ENCODE peak calls at places on chromosomes 12 and 14, in seven cellular contexts. C is activated CD4-positive, alpha-beta T cell treated with anti-CD3 and anti-CD28 coated beads, Interleukin-2, amount 10 ng/mL, durations not matched to agents 7 days and 5 days; I is RWPE2; G is PC-9; W is iris pigment epithelial cell; H is HT-29; E is activated T-helper 1 cell treated with anti-CD3 and anti-CD28 coated beads, Interleukin-12 subunit alpha, Interleukin-12 subunit beta, Interleukin-2, Interleukin-4 antibody, amounts not matched to agents 30 ng/mL and 10 ng/mL and 1 ng/mL, durations not matched to agents 14 hours and 24 hours and 36 hours. Z is an unnamed sample.

GRCh38 chr14:74018029-74018703 is 922 bp downstream of the ENTPD5 start:
- DNase-seq in C (peak), I (no peak), G (peak), W (peak), H (peak), E (no peak), Z (peak)

GRCh38 chr12:58919271-58920101 is 818 bp downstream of the LRIG3 start:
- DNase-seq in C (no peak), I (no peak), G (peak), W (peak), H (peak), E (no peak), Z (peak)

GRCh38 chr12:79186506-79186905 is 321.9 kb downstream of the SYT1 start:
- DNase-seq in C (no peak), I (no peak), G (no peak), W (no peak), H (no peak), E (no peak), Z (no peak)

GRCh38 chr14:31363331-31364073 is 56.8 kb downstream of the HEATR5A start:
- DNase-seq in C (no peak), I (no peak), G (no peak), W (peak), H (no peak), E (no peak), Z (no peak)

GRCh38 chr12:52243774-52244614 is 11.0 kb downstream of the KRT7 start:
- DNase-seq in C (peak), I (peak), G (peak), W (peak), H (peak), E (peak), Z (peak)

GRCh38 chr14:100239200-100239839 is 376 bp downstream of the YY1 start:
- DNase-seq in C (peak), I (peak), G (no peak), W (no peak), H (peak), E (peak), Z (peak)

GRCh38 chr14:87181288-87181687 is 811.7 kb downstream of the GALC start:
- DNase-seq in C (no peak), I (no peak), G (no peak), W (no peak), H (no peak), E (no peak), Z (no peak)

GRCh38 chr12:10167588-10167987 is 4.3 kb downstream of the OLR1 start:
- DNase-seq in C (no peak), I (no peak), G (no peak), W (peak), H (no peak), E (no peak), Z (no peak)

Z was measured in ELR.